ENCODE peak calls at places on chromosome 20, in nine cellular contexts. W is hepatocyte, A is GM23338, X is OCI-LY7, Y is kidney, M is left ventricle myocardium inferior, U is body of pancreas, G is breast epithelium, J is PC-3. B is an unnamed sample.

GRCh38 chr20:33753143-33753542 is 21.3 kb downstream of the ZNF341 start:
- DNase-seq in A (no peak), Y (no peak), M (no peak), U (no peak), G (no peak), X (no peak), W (no peak), J (no peak), B (no peak)

GRCh38 chr20:14897608-14898007 is 560.2 kb upstream of the FLRT3 start:
- DNase-seq in W (no peak), A (no peak), X (no peak), U (no peak), M (no peak), J (no peak), Y (no peak), G (no peak), B (no peak)

GRCh38 chr20:6583134-6583738 is 184.2 kb upstream of the BMP2 start:
- DNase-seq in M (peak; percentile 20), U (peak; percentile 72), W (peak; percentile 76), X (peak; percentile 32), J (peak; percentile 79), A (peak; percentile 78), Y (peak; percentile 71), G (no peak), B (peak; percentile 52)

GRCh38 chr20:3382836-3383235 is 24.6 kb downstream of the DNAAF9 start:
- DNase-seq in W (no peak), J (no peak), A (no peak), X (no peak), G (no peak), Y (no peak), U (no peak), M (no peak), B (no peak)

GRCh38 chr20:43691928-43692524 is 25.1 kb downstream of the MYBL2 start:
- DNase-seq in J (peak; percentile 65), G (no peak), Y (no peak), A (peak; percentile 74), U (peak; percentile 39), X (peak; percentile 76), M (no peak), W (peak; percentile 71), B (no peak)

GRCh38 chr20:24431650-24432049 is 37.8 kb upstream of the SYNDIG1 start:
- DNase-seq in Y (no peak), X (no peak), G (no peak), W (no peak), A (no peak), M (no peak), J (no peak), U (no peak), B (no peak)

GRCh38 chr20:51985013-51985415 is 182.7 kb upstream of the SALL4 start:
- DNase-seq in G (no peak), U (peak; percentile 25), J (peak; percentile 99), Y (no peak), A (peak; percentile 62), M (no peak), W (peak; percentile 60), X (no peak), B (no peak)

GRCh38 chr20:34974246-34974645 is 18.6 kb downstream of the MYH7B start:
- DNase-seq in M (no peak), J (no peak), Y (no peak), A (no peak), W (no peak), X (no peak), G (no peak), U (no peak), B (no peak)

GRCh38 chr20:3932277-3933073 is 43.3 kb downstream of the PANK2 start:
- DNase-seq in J (no peak), A (no peak), M (no peak), W (no peak), Y (no peak), U (no peak), G (no peak), X (no peak), B (no peak)

GRCh38 chr20:47311211-47311610 is 45.3 kb downstream of the ZMYND8 start:
- DNase-seq in J (no peak), G (no peak), W (no peak), A (no peak), M (no peak), X (no peak), Y (no peak), U (no peak), B (no peak)

GRCh38 chr20:33443512-33444239 is at the start of gene SNTA1:
- DNase-seq in M (peak; percentile 95), A (peak; percentile 93), G (peak; percentile 90), U (peak; percentile 98), X (peak; percentile 96), W (peak; percentile 98), Y (peak; percentile 96), J (peak; percentile 83), B (peak; percentile 98)

GRCh38 chr20:63497946-63498935 is 642 bp downstream of the EEF1A2 start:
- DNase-seq in U (peak; percentile 55), A (no peak), W (peak; percentile 81), X (no peak), G (no peak), Y (peak; percentile 87), M (peak; percentile 68), J (peak; percentile 73), B (peak; percentile 63)

GRCh38 chr20:59413326-59413865 is 113.0 kb downstream of the EDN3 start:
- DNase-seq in A (no peak), Y (no peak), X (no peak), U (no peak), M (no peak), J (no peak), W (no peak), G (no peak), B (no peak)

GRCh38 chr20:20317195-20318113 is 50.5 kb upstream of the INSM1 start:
- DNase-seq in U (peak; percentile 25), A (no peak), G (no peak), X (no peak), M (no peak), W (no peak), Y (no peak), J (no peak), B (peak; percentile 59)

GRCh38 chr20:37863289-37863688 is 39.6 kb upstream of the VSTM2L start:
- DNase-seq in J (no peak), W (no peak), U (no peak), X (no peak), Y (no peak), A (no peak), G (no peak), M (no peak), B (no peak)

GRCh38 chr20:1050440-1050839 is 48.3 kb upstream of the RSPO4 start:
- DNase-seq in M (no peak), G (no peak), W (no peak), U (no peak), J (no peak), X (no peak), Y (no peak), A (no peak), B (no peak)

GRCh38 chr20:32354592-32355416 is 3.3 kb upstream of the ASXL1 start:
- DNase-seq in U (no peak), X (no peak), Y (no peak), W (peak; percentile 58), M (no peak), J (peak; percentile 84), G (no peak), A (no peak), B (no peak)
- H3K27ac ChIP-seq in U (no peak overlapping the region), X (peak overlapping the region; percentile 61), Y (no peak overlapping the region), W (peak overlapping the region; percentile 64), M (no peak overlapping the region), J (peak overlapping the region; percentile 42), G (peak overlapping the region; percentile 7), A (no peak overlapping the region), B (no peak overlapping the region)

GRCh38 chr20:4957187-4957586 is 44.1 kb downstream of the SLC23A2 start:
- DNase-seq in M (no peak), G (no peak), J (no peak), Y (no peak), U (no peak), A (no peak), X (no peak), W (no peak), B (no peak)
- H3K4me3 ChIP-seq in M (no peak overlapping the region), G (no peak overlapping the region), J (no peak overlapping the region), Y (no peak overlapping the region), U (no peak overlapping the region), A (no peak overlapping the region), X (no peak overlapping the region), W (no peak overlapping the region), B (no peak overlapping the region)

GRCh38 chr20:62367136-62367482 is at the start of gene LAMA5:
- DNase-seq in U (peak; percentile 65), M (peak; percentile 72), A (peak; percentile 79), G (no peak), J (peak; percentile 59), Y (peak; percentile 90), X (peak; percentile 69), W (peak; percentile 89), B (peak; percentile 68)
- H3K4me1 ChIP-seq in U (peaks cover 77% of the 10 kb centered on the region), M (peaks cover 89% of the 10 kb centered on the region), A (peaks cover 58% of the 10 kb centered on the region), G (peaks cover 35% of the 10 kb centered on the region), J (peaks cover 72% of the 10 kb centered on the region), Y (peaks cover 36% of the 10 kb centered on the region), X (peaks cover 52% of the 10 kb centered on the region), W (peaks cover 75% of the 10 kb centered on the region), B (peaks cover 13% of the 10 kb centered on the region)

GRCh38 chr20:49612127-49612738 is 44.3 kb upstream of the PTGIS start:
- DNase-seq in M (peak; percentile 66), J (no peak), X (no peak), A (no peak), U (peak; percentile 63), Y (peak; percentile 66), W (no peak), G (no peak), B (peak; percentile 72)
- H3K27ac ChIP-seq in M (peak overlapping the region; percentile 81), J (no peak overlapping the region), X (no peak overlapping the region), A (no peak overlapping the region), U (no peak overlapping the region), Y (no peak overlapping the region), W (no peak overlapping the region), G (no peak overlapping the region), B (peak overlapping the region; percentile 7)

DNA sequence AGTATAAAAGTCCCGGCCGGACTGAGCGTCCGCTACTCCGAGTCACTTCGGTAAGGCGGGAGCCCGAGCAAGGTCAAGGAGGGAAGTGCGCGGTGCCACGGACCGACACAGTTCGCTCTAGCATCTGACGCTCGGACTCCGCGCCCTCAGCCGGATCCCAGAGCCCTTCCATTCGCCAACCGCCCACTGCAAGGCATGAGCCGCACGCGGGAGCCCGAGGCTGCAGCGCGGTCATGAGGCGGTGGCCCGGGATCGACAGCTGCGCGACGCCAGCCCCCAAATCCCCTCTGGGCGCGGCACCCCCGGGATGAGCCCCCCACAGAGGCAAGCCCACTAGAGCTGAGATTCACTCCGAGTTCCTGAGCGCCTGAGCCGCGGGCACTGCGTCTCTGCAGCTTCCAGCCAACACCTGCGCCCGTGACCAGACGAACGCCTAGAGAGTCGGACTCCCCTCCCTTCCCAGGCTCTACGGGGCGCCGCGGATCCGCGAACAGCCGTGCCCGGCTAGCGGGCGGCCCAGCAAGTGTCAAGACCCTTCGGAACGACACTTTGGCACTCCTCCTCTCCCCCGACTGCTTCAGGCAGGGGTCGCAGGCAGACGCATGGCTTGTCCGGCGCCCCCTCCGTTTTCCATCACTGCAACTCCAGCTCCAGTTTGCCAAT is 749 bp upstream of the ISM1 start:
- DNase-seq in J (no peak), W (peak; percentile 53), G (peak; percentile 60), Y (peak; percentile 82), A (peak; percentile 87), X (no peak), M (peak; percentile 45), U (peak; percentile 75), B (peak; percentile 64)
- H3K4me3 ChIP-seq in J (peak overlapping the region; percentile 53), W (peak overlapping the region; percentile 65), G (peak overlapping the region; percentile 66), Y (no peak overlapping the region), A (peak overlapping the region; percentile 86), X (no peak overlapping the region), M (peak overlapping the region; percentile 71), U (peak overlapping the region; percentile 9), B (peak overlapping the region; percentile 86)

GRCh38 chr20:10563935-10564492 is 109.8 kb downstream of the JAG1 start:
- DNase-seq in G (no peak), A (no peak), M (no peak), X (no peak), Y (no peak), J (no peak), U (no peak), W (no peak), B (no peak)
- H3K4me1 ChIP-seq in G (no peaks in the 10 kb centered on the region), A (peaks cover 8% of the 10 kb centered on the region), M (peaks cover 12% of the 10 kb centered on the region), X (no peaks in the 10 kb centered on the region), Y (no peaks in the 10 kb centered on the region), J (peaks cover 46% of the 10 kb centered on the region), U (no peaks in the 10 kb centered on the region), W (peaks cover 10% of the 10 kb centered on the region), B (peaks cover 4% of the 10 kb centered on the region)